ENCODE peak calls at places on chromosome 19, in nine cellular contexts. One of them, this sample, is unnamed.

GRCh38 chr19:46753420-46754155 is 7.3 kb upstream of the STRN4 start:
- DNase-seq in CD8-positive, alpha-beta T cell: peak; percentile 70
- DNase-seq in testis: peak; percentile 68
- DNase-seq in thyroid gland: peak; percentile 74
- DNase-seq in suprapubic skin: no peak
- DNase-seq in WTC11: peak; percentile 77
- DNase-seq in neural progenitor cell: peak; percentile 75
- DNase-seq in AG09319: no peak
- DNase-seq in fibroblast of lung: no peak
- DNase-seq in this sample: peak; percentile 81

GRCh38 chr19:33040994-33041827 is 23.5 kb downstream of the RHPN2 start:
- DNase-seq in WTC11: no peak
- DNase-seq in neural progenitor cell: no peak
- DNase-seq in CD8-positive, alpha-beta T cell: no peak
- DNase-seq in testis: no peak
- DNase-seq in AG09319: no peak
- DNase-seq in fibroblast of lung: no peak
- DNase-seq in suprapubic skin: no peak
- DNase-seq in thyroid gland: no peak
- DNase-seq in this sample: no peak

GRCh38 chr19:48685583-48685982 is 10.2 kb upstream of the FUT2 start:
- DNase-seq in testis: no peak
- DNase-seq in thyroid gland: no peak
- DNase-seq in fibroblast of lung: no peak
- DNase-seq in CD8-positive, alpha-beta T cell: no peak
- DNase-seq in WTC11: no peak
- DNase-seq in neural progenitor cell: no peak
- DNase-seq in suprapubic skin: no peak
- DNase-seq in AG09319: no peak
- DNase-seq in this sample: no peak

GRCh38 chr19:41265376-41266153 is 1.4 kb downstream of the HNRNPUL1 start:
- DNase-seq in fibroblast of lung: peak; percentile 21
- DNase-seq in thyroid gland: peak; percentile 13
- DNase-seq in WTC11: no peak
- DNase-seq in CD8-positive, alpha-beta T cell: peak; percentile 10
- DNase-seq in suprapubic skin: no peak
- DNase-seq in AG09319: no peak
- DNase-seq in neural progenitor cell: peak; percentile 26
- DNase-seq in testis: peak; percentile 33
- DNase-seq in this sample: peak; percentile 35

GRCh38 chr19:34493649-34494044 is 12.1 kb downstream of the WTIP start:
- DNase-seq in suprapubic skin: no peak
- DNase-seq in testis: no peak
- DNase-seq in fibroblast of lung: no peak
- DNase-seq in AG09319: no peak
- DNase-seq in neural progenitor cell: no peak
- DNase-seq in thyroid gland: no peak
- DNase-seq in CD8-positive, alpha-beta T cell: no peak
- DNase-seq in WTC11: no peak
- DNase-seq in this sample: no peak

GRCh38 chr19:41217741-41218140 is 1.3 kb upstream of the AXL start:
- DNase-seq in CD8-positive, alpha-beta T cell: no peak
- DNase-seq in testis: no peak
- DNase-seq in thyroid gland: no peak
- DNase-seq in fibroblast of lung: no peak
- DNase-seq in neural progenitor cell: no peak
- DNase-seq in AG09319: no peak
- DNase-seq in suprapubic skin: no peak
- DNase-seq in WTC11: no peak
- DNase-seq in this sample: no peak

GRCh38 chr19:18434411-18435184 is 3.3 kb downstream of the ISYNA1 start:
- DNase-seq in suprapubic skin: no peak
- DNase-seq in testis: no peak
- DNase-seq in AG09319: no peak
- DNase-seq in neural progenitor cell: no peak
- DNase-seq in thyroid gland: no peak
- DNase-seq in WTC11: no peak
- DNase-seq in fibroblast of lung: no peak
- DNase-seq in CD8-positive, alpha-beta T cell: no peak
- DNase-seq in this sample: no peak

GRCh38 chr19:49149652-49150105 is 5.5 kb downstream of the HRC start:
- DNase-seq in suprapubic skin: peak; percentile 88
- DNase-seq in neural progenitor cell: peak; percentile 92
- DNase-seq in thyroid gland: peak; percentile 72
- DNase-seq in AG09319: no peak
- DNase-seq in testis: peak; percentile 82
- DNase-seq in fibroblast of lung: peak; percentile 87
- DNase-seq in WTC11: peak; percentile 82
- DNase-seq in CD8-positive, alpha-beta T cell: no peak
- DNase-seq in this sample: no peak

GRCh38 chr19:11737964-11738745 is 591 bp downstream of the ZNF823 start:
- DNase-seq in AG09319: no peak
- DNase-seq in WTC11: peak; percentile 50
- DNase-seq in fibroblast of lung: peak; percentile 12
- DNase-seq in CD8-positive, alpha-beta T cell: peak; percentile 24
- DNase-seq in neural progenitor cell: peak; percentile 71
- DNase-seq in testis: peak; percentile 40
- DNase-seq in thyroid gland: peak; percentile 55
- DNase-seq in suprapubic skin: peak; percentile 70
- DNase-seq in this sample: peak; percentile 64

GRCh38 chr19:16111909-16112752 is 442 bp downstream of the RAB8A start:
- DNase-seq in neural progenitor cell: no peak
- DNase-seq in testis: no peak
- DNase-seq in fibroblast of lung: no peak
- DNase-seq in AG09319: no peak
- DNase-seq in WTC11: no peak
- DNase-seq in CD8-positive, alpha-beta T cell: no peak
- DNase-seq in suprapubic skin: no peak
- DNase-seq in thyroid gland: no peak
- DNase-seq in this sample: no peak

GRCh38 chr19:2051771-2052704 is 994 bp upstream of the MKNK2 start:
- DNase-seq in neural progenitor cell: no peak
- DNase-seq in fibroblast of lung: peak; percentile 67
- DNase-seq in suprapubic skin: peak; percentile 79
- DNase-seq in thyroid gland: peak; percentile 38
- DNase-seq in CD8-positive, alpha-beta T cell: peak; percentile 55
- DNase-seq in WTC11: no peak
- DNase-seq in AG09319: no peak
- DNase-seq in testis: no peak
- DNase-seq in this sample: no peak

GRCh38 chr19:52566588-52566987 is 3.5 kb upstream of the ZNF701 start:
- DNase-seq in thyroid gland: no peak
- DNase-seq in CD8-positive, alpha-beta T cell: no peak
- DNase-seq in WTC11: no peak
- DNase-seq in AG09319: no peak
- DNase-seq in suprapubic skin: no peak
- DNase-seq in fibroblast of lung: peak; percentile 55
- DNase-seq in testis: no peak
- DNase-seq in neural progenitor cell: no peak
- DNase-seq in this sample: no peak

GRCh38 chr19:58401825-58402433 is 6.5 kb downstream of the RNF225 start:
- DNase-seq in testis: no peak
- DNase-seq in neural progenitor cell: no peak
- DNase-seq in thyroid gland: no peak
- DNase-seq in WTC11: no peak
- DNase-seq in CD8-positive, alpha-beta T cell: no peak
- DNase-seq in suprapubic skin: no peak
- DNase-seq in AG09319: no peak
- DNase-seq in fibroblast of lung: no peak
- DNase-seq in this sample: no peak

GRCh38 chr19:34482380-34483250 is 1.1 kb downstream of the WTIP start:
- DNase-seq in testis: peak; percentile 61
- DNase-seq in suprapubic skin: peak; percentile 58
- DNase-seq in neural progenitor cell: peak; percentile 73
- DNase-seq in fibroblast of lung: peak; percentile 39
- DNase-seq in AG09319: no peak
- DNase-seq in WTC11: peak; percentile 63
- DNase-seq in CD8-positive, alpha-beta T cell: no peak
- DNase-seq in thyroid gland: peak; percentile 23
- DNase-seq in this sample: peak; percentile 35

GRCh38 chr19:4583961-4584669 is 24.6 kb upstream of the SEMA6B start:
- DNase-seq in CD8-positive, alpha-beta T cell: no peak
- DNase-seq in AG09319: no peak
- DNase-seq in suprapubic skin: no peak
- DNase-seq in fibroblast of lung: no peak
- DNase-seq in WTC11: peak; percentile 72
- DNase-seq in thyroid gland: no peak
- DNase-seq in testis: peak; percentile 57
- DNase-seq in neural progenitor cell: peak; percentile 78
- DNase-seq in this sample: peak; percentile 67

GRCh38 chr19:23263870-23264590 is 13.8 kb upstream of the ZNF724 start:
- DNase-seq in WTC11: no peak
- DNase-seq in neural progenitor cell: no peak
- DNase-seq in testis: no peak
- DNase-seq in AG09319: no peak
- DNase-seq in suprapubic skin: no peak
- DNase-seq in fibroblast of lung: no peak
- DNase-seq in CD8-positive, alpha-beta T cell: no peak
- DNase-seq in thyroid gland: no peak
- DNase-seq in this sample: no peak

GRCh38 chr19:2050349-2050990 is 574 bp downstream of the MKNK2 start:
- DNase-seq in thyroid gland: peak; percentile 30
- DNase-seq in AG09319: no peak
- DNase-seq in WTC11: no peak
- DNase-seq in testis: no peak
- DNase-seq in neural progenitor cell: peak; percentile 64
- DNase-seq in CD8-positive, alpha-beta T cell: no peak
- DNase-seq in suprapubic skin: peak; percentile 68
- DNase-seq in fibroblast of lung: no peak
- DNase-seq in this sample: no peak

GRCh38 chr19:4350111-4350510 is 6.7 kb downstream of the MPND start:
- DNase-seq in thyroid gland: no peak
- DNase-seq in WTC11: no peak
- DNase-seq in testis: no peak
- DNase-seq in suprapubic skin: no peak
- DNase-seq in neural progenitor cell: no peak
- DNase-seq in fibroblast of lung: no peak
- DNase-seq in CD8-positive, alpha-beta T cell: no peak
- DNase-seq in AG09319: no peak
- DNase-seq in this sample: no peak

GRCh38 chr19:58380037-58380735 is 644 bp downstream of the ZNF837 start:
- DNase-seq in testis: no peak
- DNase-seq in fibroblast of lung: no peak
- DNase-seq in AG09319: no peak
- DNase-seq in suprapubic skin: no peak
- DNase-seq in thyroid gland: no peak
- DNase-seq in WTC11: no peak
- DNase-seq in neural progenitor cell: no peak
- DNase-seq in CD8-positive, alpha-beta T cell: no peak
- DNase-seq in this sample: no peak

DNA sequence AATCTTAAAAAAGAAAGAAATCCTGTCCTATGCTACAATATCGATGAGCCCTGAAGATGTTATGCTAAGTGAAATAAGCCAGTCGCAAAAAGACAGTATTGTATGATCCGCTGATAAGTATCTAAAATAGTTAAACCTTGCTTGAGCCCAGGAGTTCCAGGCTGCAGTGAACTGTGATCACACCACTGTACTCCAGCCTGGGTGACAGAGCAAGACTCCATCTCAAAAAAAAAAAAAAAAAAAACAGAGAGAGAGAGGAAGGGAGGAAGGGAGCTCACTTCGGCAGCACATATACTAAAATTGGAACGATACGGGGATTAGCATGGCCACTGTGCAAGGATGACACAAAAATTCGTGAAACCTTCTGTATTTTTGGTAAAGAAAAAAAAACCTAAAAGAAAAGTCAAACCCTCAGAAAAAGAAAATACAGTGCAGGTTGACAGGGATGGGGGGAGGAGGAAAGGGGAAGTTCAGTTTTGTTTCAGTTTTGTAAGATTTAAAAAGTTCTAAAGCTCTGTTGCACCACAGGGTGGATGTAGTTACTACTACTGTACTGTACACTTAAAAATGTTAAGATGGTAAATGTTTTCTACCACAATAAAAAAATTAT is 8.4 kb downstream of the CLASRP start:
- DNase-seq in neural progenitor cell: no peak
- DNase-seq in fibroblast of lung: no peak
- DNase-seq in WTC11: no peak
- DNase-seq in AG09319: no peak
- DNase-seq in CD8-positive, alpha-beta T cell: no peak
- DNase-seq in suprapubic skin: no peak
- DNase-seq in thyroid gland: no peak
- DNase-seq in testis: no peak
- DNase-seq in this sample: peak; percentile 71
- TF ChIP-seq CTCF in neural progenitor cell: no peak
- TF ChIP-seq CTCF in fibroblast of lung: no peak
- TF ChIP-seq CTCF in WTC11: no peak
- TF ChIP-seq CTCF in AG09319: no peak
- TF ChIP-seq CTCF in CD8-positive, alpha-beta T cell: no peak
- TF ChIP-seq CTCF in suprapubic skin: no peak
- TF ChIP-seq CTCF in thyroid gland: no peak
- TF ChIP-seq CTCF in testis: no peak
- TF ChIP-seq CTCF in this sample: no peak

DNA sequence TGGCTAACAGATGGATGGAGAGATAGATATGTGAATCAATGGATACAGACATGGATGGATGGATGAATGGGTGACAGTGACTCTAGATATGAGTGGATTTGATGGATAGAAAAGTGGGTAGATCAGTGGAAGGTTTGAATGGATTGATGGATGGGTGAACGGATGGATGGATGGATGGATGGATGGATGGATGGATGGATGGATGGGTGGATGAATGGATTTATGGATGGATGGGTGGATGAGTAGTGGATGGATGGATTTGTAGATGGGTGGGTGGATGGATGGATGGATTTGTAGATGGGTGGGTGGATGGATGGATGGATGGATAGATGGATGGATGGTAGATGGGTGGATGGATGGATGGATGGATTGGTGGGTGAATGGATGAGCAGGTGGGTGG is 6.8 kb downstream of the CELF5 start:
- DNase-seq in neural progenitor cell: no peak
- DNase-seq in AG09319: no peak
- DNase-seq in WTC11: no peak
- DNase-seq in testis: no peak
- DNase-seq in suprapubic skin: no peak
- DNase-seq in thyroid gland: no peak
- DNase-seq in fibroblast of lung: no peak
- DNase-seq in CD8-positive, alpha-beta T cell: no peak
- DNase-seq in this sample: no peak
- TF ChIP-seq CTCF in neural progenitor cell: no peak
- TF ChIP-seq CTCF in AG09319: no peak
- TF ChIP-seq CTCF in WTC11: no peak
- TF ChIP-seq CTCF in testis: no peak
- TF ChIP-seq CTCF in suprapubic skin: no peak
- TF ChIP-seq CTCF in thyroid gland: no peak
- TF ChIP-seq CTCF in fibroblast of lung: no peak
- TF ChIP-seq CTCF in CD8-positive, alpha-beta T cell: no peak
- TF ChIP-seq CTCF in this sample: no peak

GRCh38 chr19:30011051-30011578 is 69.1 kb downstream of the URI1 start:
- DNase-seq in testis: no peak
- DNase-seq in AG09319: no peak
- DNase-seq in suprapubic skin: no peak
- DNase-seq in thyroid gland: peak; percentile 55
- DNase-seq in WTC11: peak; percentile 44
- DNase-seq in neural progenitor cell: peak; percentile 43
- DNase-seq in CD8-positive, alpha-beta T cell: no peak
- DNase-seq in fibroblast of lung: no peak
- DNase-seq in this sample: no peak
- TF ChIP-seq CTCF in testis: no peak
- TF ChIP-seq CTCF in AG09319: no peak
- TF ChIP-seq CTCF in suprapubic skin: no peak
- TF ChIP-seq CTCF in thyroid gland: no peak
- TF ChIP-seq CTCF in WTC11: no peak
- TF ChIP-seq CTCF in neural progenitor cell: peak; percentile 26
- TF ChIP-seq CTCF in CD8-positive, alpha-beta T cell: no peak
- TF ChIP-seq CTCF in fibroblast of lung: no peak
- TF ChIP-seq CTCF in this sample: no peak

GRCh38 chr19:43425567-43426392 is 11.1 kb downstream of the TEX101 start:
- DNase-seq in testis: no peak
- DNase-seq in neural progenitor cell: peak; percentile 41
- DNase-seq in suprapubic skin: no peak
- DNase-seq in fibroblast of lung: peak; percentile 19
- DNase-seq in WTC11: no peak
- DNase-seq in thyroid gland: no peak
- DNase-seq in AG09319: no peak
- DNase-seq in CD8-positive, alpha-beta T cell: no peak
- DNase-seq in this sample: no peak
- TF ChIP-seq CTCF in testis: no peak
- TF ChIP-seq CTCF in neural progenitor cell: peak; percentile 58
- TF ChIP-seq CTCF in suprapubic skin: no peak
- TF ChIP-seq CTCF in fibroblast of lung: peak; percentile 68
- TF ChIP-seq CTCF in WTC11: no peak
- TF ChIP-seq CTCF in thyroid gland: no peak
- TF ChIP-seq CTCF in AG09319: peak; percentile 68
- TF ChIP-seq CTCF in CD8-positive, alpha-beta T cell: peak; percentile 44
- TF ChIP-seq CTCF in this sample: peak; percentile 14

This sample was measured in GM13976.